ENCODE peak calls at places on chromosome 2, in six cellular contexts. One of them, this sample, is unnamed.

GRCh38 chr2:162888641-162889040 is 50.1 kb upstream of the KCNH7 start:
- DNase-seq in HepG2: no peak
- DNase-seq in upper lobe of left lung: no peak
- DNase-seq in stomach: no peak
- DNase-seq in transverse colon: no peak
- DNase-seq in GM12878: no peak
- DNase-seq in this sample: no peak

GRCh38 chr2:96113367-96113677 is 3.0 kb downstream of the ADRA2B start:
- DNase-seq in stomach: no peak
- DNase-seq in GM12878: no peak
- DNase-seq in HepG2: no peak
- DNase-seq in upper lobe of left lung: no peak
- DNase-seq in transverse colon: no peak
- DNase-seq in this sample: no peak

GRCh38 chr2:28268386-28268785 is 124.3 kb upstream of the FOSL2 start:
- DNase-seq in GM12878: no peak
- DNase-seq in stomach: no peak
- DNase-seq in upper lobe of left lung: no peak
- DNase-seq in HepG2: no peak
- DNase-seq in transverse colon: no peak
- DNase-seq in this sample: no peak

GRCh38 chr2:184814428-184814827 is 216.1 kb downstream of the ZNF804A start:
- DNase-seq in stomach: no peak
- DNase-seq in GM12878: no peak
- DNase-seq in HepG2: no peak
- DNase-seq in upper lobe of left lung: no peak
- DNase-seq in transverse colon: no peak
- DNase-seq in this sample: no peak

GRCh38 chr2:19846030-19846429 is 55.8 kb downstream of the TTC32 start:
- DNase-seq in stomach: no peak
- DNase-seq in GM12878: no peak
- DNase-seq in transverse colon: no peak
- DNase-seq in upper lobe of left lung: no peak
- DNase-seq in HepG2: no peak
- DNase-seq in this sample: peak

GRCh38 chr2:145157626-145158025 is 637.7 kb upstream of the ZEB2 start:
- DNase-seq in upper lobe of left lung: no peak
- DNase-seq in stomach: no peak
- DNase-seq in HepG2: no peak
- DNase-seq in GM12878: no peak
- DNase-seq in transverse colon: no peak
- DNase-seq in this sample: no peak

GRCh38 chr2:176536739-176537138 is 267.5 kb downstream of the MTX2 start:
- DNase-seq in HepG2: no peak
- DNase-seq in GM12878: no peak
- DNase-seq in transverse colon: no peak
- DNase-seq in upper lobe of left lung: no peak
- DNase-seq in stomach: no peak
- DNase-seq in this sample: no peak

GRCh38 chr2:65896446-65896845 is 464.0 kb upstream of the SPRED2 start:
- DNase-seq in HepG2: no peak
- DNase-seq in upper lobe of left lung: no peak
- DNase-seq in transverse colon: no peak
- DNase-seq in stomach: no peak
- DNase-seq in GM12878: no peak
- DNase-seq in this sample: no peak

GRCh38 chr2:145108385-145108784 is 588.5 kb upstream of the ZEB2 start:
- DNase-seq in GM12878: no peak
- DNase-seq in transverse colon: no peak
- DNase-seq in stomach: no peak
- DNase-seq in HepG2: peak
- DNase-seq in upper lobe of left lung: no peak
- DNase-seq in this sample: no peak

GRCh38 chr2:177633111-177633510 is 240.5 kb downstream of the AGPS start:
- DNase-seq in GM12878: no peak
- DNase-seq in upper lobe of left lung: no peak
- DNase-seq in HepG2: no peak
- DNase-seq in stomach: no peak
- DNase-seq in transverse colon: no peak
- DNase-seq in this sample: no peak

GRCh38 chr2:127197475-127198385 is 22.4 kb downstream of the CYP27C1 start:
- DNase-seq in HepG2: peak
- DNase-seq in stomach: peak
- DNase-seq in GM12878: peak
- DNase-seq in upper lobe of left lung: peak
- DNase-seq in transverse colon: peak
- DNase-seq in this sample: peak

GRCh38 chr2:24930768-24931167 is 10.7 kb upstream of the ADCY3 start:
- DNase-seq in upper lobe of left lung: no peak
- DNase-seq in HepG2: no peak
- DNase-seq in transverse colon: no peak
- DNase-seq in GM12878: peak
- DNase-seq in stomach: peak
- DNase-seq in this sample: no peak

GRCh38 chr2:10075101-10075500 is 5.1 kb downstream of the CYS1 start:
- DNase-seq in upper lobe of left lung: no peak
- DNase-seq in GM12878: no peak
- DNase-seq in transverse colon: no peak
- DNase-seq in stomach: no peak
- DNase-seq in HepG2: no peak
- DNase-seq in this sample: no peak

GRCh38 chr2:225025917-225026571 is 16.2 kb downstream of the DOCK10 start:
- DNase-seq in stomach: no peak
- DNase-seq in HepG2: no peak
- DNase-seq in upper lobe of left lung: peak
- DNase-seq in transverse colon: no peak
- DNase-seq in GM12878: no peak
- DNase-seq in this sample: no peak

GRCh38 chr2:231683292-231683898 is 24.9 kb upstream of the PTMA start:
- DNase-seq in transverse colon: no peak
- DNase-seq in GM12878: no peak
- DNase-seq in stomach: no peak
- DNase-seq in upper lobe of left lung: no peak
- DNase-seq in HepG2: no peak
- DNase-seq in this sample: no peak

GRCh38 chr2:22560021-22560420 is 825.0 kb upstream of the KLHL29 start:
- DNase-seq in stomach: no peak
- DNase-seq in GM12878: no peak
- DNase-seq in upper lobe of left lung: no peak
- DNase-seq in transverse colon: no peak
- DNase-seq in HepG2: no peak
- DNase-seq in this sample: no peak

DNA sequence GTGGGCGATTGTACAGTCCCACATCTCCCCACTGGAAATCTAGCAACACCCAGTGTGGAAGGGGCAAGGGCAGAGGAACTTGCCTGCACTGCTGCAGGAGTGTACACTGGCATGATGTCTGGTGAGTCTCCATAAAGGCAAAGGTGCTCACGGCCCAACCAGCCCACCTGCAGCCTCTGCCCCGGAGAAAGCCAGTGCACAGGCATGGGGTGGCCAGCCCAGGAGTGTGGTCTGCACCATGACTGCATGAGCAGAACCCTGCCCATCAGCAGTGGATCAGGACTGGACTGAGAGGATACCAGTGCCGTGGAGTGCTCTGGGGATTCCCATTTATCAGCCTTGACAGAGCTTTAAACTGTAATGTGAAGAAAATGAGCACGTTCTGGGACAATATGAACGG is 342.6 kb upstream of the HS6ST1 start:
- DNase-seq in stomach: peak
- DNase-seq in upper lobe of left lung: no peak
- DNase-seq in HepG2: no peak
- DNase-seq in GM12878: no peak
- DNase-seq in transverse colon: no peak
- DNase-seq in this sample: no peak
- TF ChIP-seq POLR2A in stomach: no peak
- TF ChIP-seq POLR2A in upper lobe of left lung: no peak
- TF ChIP-seq POLR2A in HepG2: no peak
- TF ChIP-seq POLR2A in GM12878: no peak
- TF ChIP-seq POLR2A in transverse colon: no peak
- TF ChIP-seq POLR2A in this sample: no peak

GRCh38 chr2:241901018-241901380 is 31.5 kb downstream of the RTP5 start:
- DNase-seq in stomach: peak
- DNase-seq in upper lobe of left lung: peak
- DNase-seq in transverse colon: no peak
- DNase-seq in GM12878: no peak
- DNase-seq in HepG2: no peak
- DNase-seq in this sample: no peak
- TF ChIP-seq POLR2AphosphoS5 in stomach: no peak
- TF ChIP-seq POLR2AphosphoS5 in upper lobe of left lung: no peak
- TF ChIP-seq POLR2AphosphoS5 in transverse colon: no peak
- TF ChIP-seq POLR2AphosphoS5 in GM12878: no peak
- TF ChIP-seq POLR2AphosphoS5 in HepG2: no peak
- TF ChIP-seq POLR2AphosphoS5 in this sample: no peak

GRCh38 chr2:130390460-130391057 is 34.7 kb downstream of the PTPN18 start:
- DNase-seq in transverse colon: peak
- DNase-seq in stomach: peak
- DNase-seq in HepG2: no peak
- DNase-seq in upper lobe of left lung: peak
- DNase-seq in GM12878: no peak
- DNase-seq in this sample: no peak
- TF ChIP-seq POLR2A in transverse colon: no peak
- TF ChIP-seq POLR2A in stomach: no peak
- TF ChIP-seq POLR2A in HepG2: no peak
- TF ChIP-seq POLR2A in upper lobe of left lung: no peak
- TF ChIP-seq POLR2A in GM12878: peak
- TF ChIP-seq POLR2A in this sample: no peak

DNA sequence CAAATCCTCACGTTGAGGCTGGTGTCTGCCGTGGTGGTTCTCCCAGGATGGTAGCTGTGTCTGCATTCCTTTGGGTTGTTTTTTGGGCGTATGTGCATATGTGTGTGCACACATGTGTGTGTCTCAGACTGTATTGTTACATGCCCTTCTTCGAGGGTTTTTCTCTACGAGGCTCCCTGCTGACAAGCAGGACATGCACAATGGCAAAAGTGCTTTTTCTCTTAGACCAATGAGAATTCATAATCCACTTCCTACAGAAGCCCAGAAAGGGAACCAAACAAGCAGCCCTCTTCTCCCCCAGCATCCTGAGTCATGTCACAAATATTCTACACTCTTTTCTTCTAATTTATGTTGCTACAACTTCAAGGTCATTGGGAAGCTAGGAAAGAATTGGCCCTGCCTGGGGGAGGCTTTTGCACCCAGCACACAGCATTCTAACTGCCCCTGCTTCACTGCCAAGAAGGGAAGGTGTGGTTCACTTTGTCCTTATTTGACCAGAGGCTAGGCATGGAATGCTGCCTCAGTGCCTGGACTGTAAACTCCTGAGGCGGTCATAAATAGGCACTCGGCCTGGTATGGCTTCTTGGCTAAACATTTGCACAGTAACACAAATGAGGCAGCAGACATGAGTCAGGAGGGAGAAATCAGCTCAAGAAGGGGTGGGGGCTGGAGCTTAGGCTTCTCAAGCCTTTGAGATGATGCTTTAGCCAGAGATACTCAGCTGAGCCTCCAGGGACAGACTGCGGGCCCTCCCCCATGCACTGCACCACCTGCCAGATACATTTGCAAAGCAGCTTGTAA is 92.6 kb upstream of the KLF7 start:
- DNase-seq in stomach: peak
- DNase-seq in transverse colon: peak
- DNase-seq in GM12878: no peak
- DNase-seq in upper lobe of left lung: peak
- DNase-seq in HepG2: no peak
- DNase-seq in this sample: peak
- TF ChIP-seq POLR2AphosphoS5 in stomach: peak
- TF ChIP-seq POLR2AphosphoS5 in transverse colon: peak
- TF ChIP-seq POLR2AphosphoS5 in GM12878: no peak
- TF ChIP-seq POLR2AphosphoS5 in upper lobe of left lung: peak
- TF ChIP-seq POLR2AphosphoS5 in HepG2: no peak
- TF ChIP-seq POLR2AphosphoS5 in this sample: peak

GRCh38 chr2:39142012-39142346 is 21.1 kb upstream of the SOS1 start:
- DNase-seq in GM12878: no peak
- DNase-seq in HepG2: no peak
- DNase-seq in transverse colon: no peak
- DNase-seq in upper lobe of left lung: no peak
- DNase-seq in stomach: no peak
- DNase-seq in this sample: no peak
- TF ChIP-seq POLR2A in GM12878: no peak
- TF ChIP-seq POLR2A in HepG2: no peak
- TF ChIP-seq POLR2A in transverse colon: no peak
- TF ChIP-seq POLR2A in upper lobe of left lung: no peak
- TF ChIP-seq POLR2A in stomach: no peak
- TF ChIP-seq POLR2A in this sample: no peak

GRCh38 chr2:64537991-64538390 is 13.9 kb downstream of the AFTPH start:
- DNase-seq in upper lobe of left lung: no peak
- DNase-seq in transverse colon: no peak
- DNase-seq in stomach: no peak
- DNase-seq in HepG2: no peak
- DNase-seq in GM12878: no peak
- DNase-seq in this sample: no peak

GRCh38 chr2:64532030-64532429 is 7.9 kb downstream of the AFTPH start:
- DNase-seq in stomach: no peak
- DNase-seq in upper lobe of left lung: no peak
- DNase-seq in HepG2: no peak
- DNase-seq in GM12878: no peak
- DNase-seq in transverse colon: no peak
- DNase-seq in this sample: no peak

GRCh38 chr2:64535024-64535423 is 10.9 kb downstream of the AFTPH start:
- DNase-seq in HepG2: no peak
- DNase-seq in stomach: no peak
- DNase-seq in GM12878: no peak
- DNase-seq in transverse colon: no peak
- DNase-seq in upper lobe of left lung: no peak
- DNase-seq in this sample: no peak

GRCh38 chr2:64533882-64534281 is 9.8 kb downstream of the AFTPH start:
- DNase-seq in transverse colon: no peak
- DNase-seq in stomach: no peak
- DNase-seq in upper lobe of left lung: no peak
- DNase-seq in GM12878: no peak
- DNase-seq in HepG2: no peak
- DNase-seq in this sample: no peak

GRCh38 chr2:64534363-64534762 is 10.2 kb downstream of the AFTPH start:
- DNase-seq in upper lobe of left lung: no peak
- DNase-seq in GM12878: peak
- DNase-seq in stomach: no peak
- DNase-seq in HepG2: no peak
- DNase-seq in transverse colon: no peak
- DNase-seq in this sample: no peak
- TF ChIP-seq POLR2AphosphoS5 in upper lobe of left lung: no peak
- TF ChIP-seq POLR2AphosphoS5 in GM12878: no peak
- TF ChIP-seq POLR2AphosphoS5 in stomach: no peak
- TF ChIP-seq POLR2AphosphoS5 in HepG2: no peak
- TF ChIP-seq POLR2AphosphoS5 in transverse colon: no peak
- TF ChIP-seq POLR2AphosphoS5 in this sample: no peak

GRCh38 chr2:217941339-217941738 is 61.5 kb downstream of the TNS1 start:
- DNase-seq in upper lobe of left lung: no peak
- DNase-seq in HepG2: no peak
- DNase-seq in stomach: no peak
- DNase-seq in transverse colon: no peak
- DNase-seq in GM12878: no peak
- DNase-seq in this sample: no peak
- TF ChIP-seq POLR2A in upper lobe of left lung: no peak
- TF ChIP-seq POLR2A in HepG2: no peak
- TF ChIP-seq POLR2A in stomach: no peak
- TF ChIP-seq POLR2A in transverse colon: no peak
- TF ChIP-seq POLR2A in GM12878: no peak
- TF ChIP-seq POLR2A in this sample: no peak

This sample was measured in esophagus muscularis mucosa.